ENCODE peak calls at places on chromosomes 5 and 9, in seven cellular contexts. R is fibroblast of mammary gland; Z is foreskin fibroblast; N is amniotic stem cell; X is mesendoderm; B is NCI-H510A treated with DMSO at 0.1 percent for 48 hours; M is naive thymus-derived CD4-positive, alpha-beta T cell. H is an unnamed sample.

GRCh38 chr5:96876292-96876850 is at the start of gene ERAP2:
- DNase-seq in R (peak; percentile 61), Z (no peak), N (no peak), X (peak; percentile 41), B (peak; percentile 32), M (peak; percentile 55), H (peak; percentile 83)

GRCh38 chr5:7473668-7474215 is 77.8 kb downstream of the ADCY2 start:
- DNase-seq in R (no peak), Z (no peak), N (no peak), X (peak; percentile 91), B (no peak), M (no peak), H (no peak)

GRCh38 chr9:79610019-79610760 is 38.4 kb downstream of the TLE4 start:
- DNase-seq in R (peak; percentile 77), Z (peak; percentile 70), N (peak; percentile 19), X (no peak), B (no peak), M (no peak), H (no peak)

GRCh38 chr5:9283473-9283872 is 262.4 kb downstream of the SEMA5A start:
- DNase-seq in R (no peak), Z (no peak), N (no peak), X (no peak), B (no peak), M (no peak), H (no peak)

GRCh38 chr5:87231037-87231808 is 36.5 kb upstream of the RASA1 start:
- DNase-seq in R (no peak), Z (no peak), N (no peak), X (no peak), B (no peak), M (no peak), H (peak; percentile 3)

GRCh38 chr5:57841671-57842375 is 359.2 kb upstream of the ACTBL2 start:
- DNase-seq in R (peak; percentile 82), Z (peak; percentile 90), N (peak; percentile 58), X (peak; percentile 98), B (no peak), M (no peak), H (no peak)

GRCh38 chr5:135737701-135738563 is 96.5 kb upstream of the SLC25A48 start:
- DNase-seq in R (no peak), Z (no peak), N (no peak), X (peak; percentile 67), B (no peak), M (no peak), H (no peak)

GRCh38 chr5:45335346-45335745 is 360.8 kb downstream of the HCN1 start:
- DNase-seq in R (no peak), Z (no peak), N (no peak), X (no peak), B (no peak), M (no peak), H (no peak)

GRCh38 chr9:138052635-138053320 is 175.2 kb downstream of the CACNA1B start:
- DNase-seq in R (no peak), Z (no peak), N (no peak), X (no peak), B (no peak), M (no peak), H (no peak)

GRCh38 chr9:38682713-38683112 is 37.2 kb downstream of the FAM240B start:
- DNase-seq in R (peak; percentile 84), Z (peak; percentile 76), N (peak; percentile 67), X (peak; percentile 95), B (no peak), M (no peak), H (no peak)

GRCh38 chr9:74960548-74960947 is 7.8 kb upstream of the C9orf40 start:
- DNase-seq in R (peak; percentile 92), Z (peak; percentile 79), N (no peak), X (no peak), B (no peak), M (no peak), H (no peak)

GRCh38 chr5:169716287-169716686 is 79.2 kb downstream of the DOCK2 start:
- DNase-seq in R (peak; percentile 78), Z (peak; percentile 68), N (no peak), X (peak; percentile 22), B (no peak), M (no peak), H (no peak)

GRCh38 chr9:117278020-117278419 is 136.8 kb downstream of the ASTN2 start:
- DNase-seq in R (no peak), Z (no peak), N (no peak), X (no peak), B (peak; percentile 77), M (no peak), H (no peak)

GRCh38 chr9:132234501-132235045 is 72.7 kb downstream of the NTNG2 start:
- DNase-seq in R (no peak), Z (no peak), N (no peak), X (no peak), B (no peak), M (no peak), H (no peak)

GRCh38 chr9:130242270-130243014 is 23.1 kb upstream of the HMCN2 start:
- DNase-seq in R (no peak), Z (no peak), N (no peak), X (no peak), B (no peak), M (no peak), H (no peak)

GRCh38 chr5:175842947-175843793 is 28.2 kb upstream of the CPLX2 start:
- DNase-seq in R (peak; percentile 64), Z (peak; percentile 71), N (no peak), X (peak; percentile 72), B (no peak), M (no peak), H (no peak)

GRCh38 chr5:53041740-53042139 is 52.6 kb downstream of the ITGA2 start:
- DNase-seq in R (no peak), Z (no peak), N (no peak), X (no peak), B (no peak), M (no peak), H (no peak)

GRCh38 chr5:111251941-111252340 is 27.8 kb downstream of the CAMK4 start:
- DNase-seq in R (no peak), Z (no peak), N (no peak), X (no peak), B (no peak), M (no peak), H (no peak)

GRCh38 chr9:126609711-126610388 is 3.9 kb upstream of the LMX1B start:
- DNase-seq in R (no peak), Z (no peak), N (no peak), X (no peak), B (no peak), M (no peak), H (no peak)

GRCh38 chr5:172453986-172454354 is 355 bp downstream of the SH3PXD2B start:
- DNase-seq in R (no peak), Z (no peak), N (no peak), X (peak; percentile 76), B (no peak), M (no peak), H (no peak)

GRCh38 chr5:89988998-89989690 is 420.4 kb downstream of the CETN3 start:
- DNase-seq in R (peak; percentile 80), Z (no peak), N (no peak), X (no peak), B (no peak), M (no peak), H (no peak)

GRCh38 chr9:132268725-132269352 is 85.9 kb downstream of the SETX start:
- DNase-seq in R (peak; percentile 66), Z (peak; percentile 48), N (peak; percentile 2), X (peak; percentile 85), B (peak; percentile 73), M (peak; percentile 58), H (peak; percentile 60)

GRCh38 chr5:13704401-13704800 is 240.1 kb downstream of the DNAH5 start:
- DNase-seq in R (no peak), Z (no peak), N (no peak), X (peak; percentile 7), B (no peak), M (no peak), H (no peak)

GRCh38 chr5:73030995-73031394 is 75.2 kb downstream of the FCHO2 start:
- DNase-seq in R (peak; percentile 78), Z (peak; percentile 84), N (peak; percentile 30), X (peak; percentile 93), B (no peak), M (no peak), H (no peak)

GRCh38 chr5:138964547-138965174 is 89.5 kb upstream of the LRRTM2 start:
- DNase-seq in R (no peak), Z (no peak), N (no peak), X (no peak), B (no peak), M (no peak), H (no peak)

GRCh38 chr5:10354048-10354872 is 765 bp downstream of the MARCHF6 start:
- DNase-seq in R (peak; percentile 48), Z (no peak), N (no peak), X (peak; percentile 84), B (peak; percentile 71), M (peak; percentile 48), H (no peak)

GRCh38 chr5:142719836-142720330 is 34.0 kb upstream of the FGF1 start:
- DNase-seq in R (no peak), Z (no peak), N (no peak), X (no peak), B (no peak), M (no peak), H (no peak)

GRCh38 chr9:13386935-13387667 is 107.6 kb upstream of the MPDZ start:
- DNase-seq in R (peak; percentile 97), Z (peak; percentile 40), N (no peak), X (no peak), B (no peak), M (no peak), H (no peak)

H was measured in Jurkat, Clone E6-1.